ENCODE peak calls at places on chromosomes 13 and 19, in four cellular contexts. One of them, this sample, is unnamed.

GRCh38 chr13:113937497-113938140 is 36.3 kb downstream of the C13orf46 start:
- DNase-seq in WTC11: no peak
- DNase-seq in A549: no peak
- DNase-seq in K562: no peak
- DNase-seq in this sample: no peak

GRCh38 chr19:18344546-18344945 is 4.1 kb downstream of the PGPEP1 start:
- DNase-seq in WTC11: no peak
- DNase-seq in K562: no peak
- DNase-seq in A549: no peak
- DNase-seq in this sample: no peak

GRCh38 chr19:53537523-53538377 is at the start of gene ZNF331:
- DNase-seq in K562: no peak
- DNase-seq in A549: peak
- DNase-seq in WTC11: peak
- DNase-seq in this sample: peak

GRCh38 chr13:94480672-94481145 is 1.2 kb upstream of the DCT start:
- DNase-seq in K562: no peak
- DNase-seq in WTC11: no peak
- DNase-seq in A549: no peak
- DNase-seq in this sample: no peak

GRCh38 chr13:33450956-33451709 is 165.6 kb upstream of the STARD13 start:
- DNase-seq in K562: no peak
- DNase-seq in A549: no peak
- DNase-seq in WTC11: no peak
- DNase-seq in this sample: no peak

GRCh38 chr13:102147353-102147752 is 254.5 kb downstream of the FGF14 start:
- DNase-seq in WTC11: no peak
- DNase-seq in A549: no peak
- DNase-seq in K562: no peak
- DNase-seq in this sample: no peak

GRCh38 chr13:46963874-46964273 is 67.0 kb upstream of the HTR2A start:
- DNase-seq in A549: no peak
- DNase-seq in WTC11: no peak
- DNase-seq in K562: no peak
- DNase-seq in this sample: no peak

GRCh38 chr13:72504026-72504925 is 223.2 kb downstream of the MZT1 start:
- DNase-seq in WTC11: no peak
- DNase-seq in K562: no peak
- DNase-seq in A549: no peak
- DNase-seq in this sample: no peak

GRCh38 chr13:105220886-105221285 is 1314.6 kb downstream of the EFNB2 start:
- DNase-seq in K562: no peak
- DNase-seq in WTC11: no peak
- DNase-seq in A549: no peak
- DNase-seq in this sample: no peak

GRCh38 chr13:30151398-30151797 is 156.0 kb downstream of the KATNAL1 start:
- DNase-seq in K562: no peak
- DNase-seq in WTC11: no peak
- DNase-seq in A549: no peak
- DNase-seq in this sample: no peak

GRCh38 chr19:495440-496332 is 600 bp upstream of the MADCAM1 start:
- DNase-seq in WTC11: peak
- DNase-seq in K562: peak
- DNase-seq in A549: peak
- DNase-seq in this sample: no peak

GRCh38 chr13:24680258-24680920 is at the start of gene ATP12A:
- DNase-seq in K562: no peak
- DNase-seq in A549: no peak
- DNase-seq in WTC11: peak
- DNase-seq in this sample: no peak

GRCh38 chr19:8148410-8149231 is 771 bp downstream of the FBN3 start:
- DNase-seq in K562: peak
- DNase-seq in WTC11: peak
- DNase-seq in A549: no peak
- DNase-seq in this sample: no peak

GRCh38 chr13:109288151-109288709 is 498.2 kb downstream of the IRS2 start:
- DNase-seq in A549: no peak
- DNase-seq in WTC11: no peak
- DNase-seq in K562: no peak
- DNase-seq in this sample: no peak

GRCh38 chr19:45164577-45165335 is 4.0 kb upstream of the NKPD1 start:
- DNase-seq in K562: peak
- DNase-seq in WTC11: peak
- DNase-seq in A549: no peak
- DNase-seq in this sample: peak

GRCh38 chr13:29077051-29077813 is 257.1 kb downstream of the MTUS2 start:
- DNase-seq in A549: no peak
- DNase-seq in K562: no peak
- DNase-seq in WTC11: no peak
- DNase-seq in this sample: no peak

GRCh38 chr19:28727835-28728159 is 485.2 kb downstream of the UQCRFS1 start:
- DNase-seq in K562: no peak
- DNase-seq in WTC11: no peak
- DNase-seq in A549: no peak
- DNase-seq in this sample: no peak

GRCh38 chr19:28726533-28726932 is 486.4 kb downstream of the UQCRFS1 start:
- DNase-seq in K562: no peak
- DNase-seq in A549: no peak
- DNase-seq in WTC11: no peak
- DNase-seq in this sample: no peak

GRCh38 chr19:28727133-28727834 is 485.7 kb downstream of the UQCRFS1 start:
- DNase-seq in K562: peak
- DNase-seq in A549: no peak
- DNase-seq in WTC11: peak
- DNase-seq in this sample: no peak

GRCh38 chr19:28731577-28731976 is 481.4 kb downstream of the UQCRFS1 start:
- DNase-seq in K562: no peak
- DNase-seq in A549: no peak
- DNase-seq in WTC11: no peak
- DNase-seq in this sample: no peak

DNA sequence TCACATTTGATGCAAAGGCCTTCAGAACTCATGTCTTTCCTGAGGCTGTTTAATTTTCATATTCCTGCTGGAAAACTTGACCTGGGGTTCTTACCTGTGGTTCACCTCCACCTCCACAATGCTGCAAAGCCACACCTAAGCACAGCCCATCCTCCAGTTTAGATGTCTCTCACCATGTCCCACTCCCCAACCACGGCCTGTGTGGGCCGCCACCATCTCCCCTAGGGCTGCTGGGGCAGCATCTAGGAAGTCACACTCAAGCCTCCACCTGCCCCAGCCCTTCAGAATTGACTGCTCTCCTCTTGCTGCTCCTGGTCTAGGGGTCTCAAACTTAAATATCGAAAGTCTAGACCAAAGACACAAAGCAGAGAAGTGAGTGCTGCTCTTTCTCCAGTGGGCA is 481.8 kb downstream of the UQCRFS1 start:
- DNase-seq in K562: no peak
- DNase-seq in A549: no peak
- DNase-seq in WTC11: no peak
- DNase-seq in this sample: no peak
- TF ChIP-seq HMGXB4 in K562: no peak
- TF ChIP-seq HMGXB4 in A549: no peak
- TF ChIP-seq HMGXB4 in WTC11: no peak
- TF ChIP-seq HMGXB4 in this sample: no peak

GRCh38 chr13:44249439-44249838 is 124.2 kb upstream of the SERP2 start:
- DNase-seq in A549: no peak
- DNase-seq in K562: no peak
- DNase-seq in WTC11: no peak
- DNase-seq in this sample: no peak
- TF ChIP-seq HMGXB4 in A549: no peak
- TF ChIP-seq HMGXB4 in K562: no peak
- TF ChIP-seq HMGXB4 in WTC11: no peak
- TF ChIP-seq HMGXB4 in this sample: no peak

DNA sequence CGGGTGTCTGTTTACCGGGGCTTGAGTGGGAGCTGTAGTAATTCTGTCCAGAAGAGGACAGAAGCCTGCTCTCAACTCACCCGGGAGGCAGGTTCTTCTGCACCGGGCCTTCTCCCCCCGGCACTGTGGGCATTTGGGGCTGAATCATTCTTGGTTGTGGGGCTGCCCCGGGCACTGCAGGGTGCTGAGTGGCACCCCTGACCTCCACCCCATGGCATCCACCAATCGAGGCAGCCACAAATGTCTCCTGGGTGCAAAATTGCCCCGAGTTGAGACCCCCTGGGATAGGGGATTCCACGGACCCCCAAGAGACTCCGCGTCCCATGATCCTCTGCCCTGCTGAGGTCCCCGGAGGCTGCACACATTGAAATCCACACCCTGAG is 68.8 kb downstream of the GNG7 start:
- DNase-seq in K562: no peak
- DNase-seq in A549: no peak
- DNase-seq in WTC11: no peak
- DNase-seq in this sample: no peak
- TF ChIP-seq HMGXB4 in K562: no peak
- TF ChIP-seq HMGXB4 in A549: no peak
- TF ChIP-seq HMGXB4 in WTC11: no peak
- TF ChIP-seq HMGXB4 in this sample: no peak

GRCh38 chr19:31730270-31730669 is 381.0 kb upstream of the TSHZ3 start:
- DNase-seq in K562: no peak
- DNase-seq in A549: no peak
- DNase-seq in WTC11: no peak
- DNase-seq in this sample: no peak

GRCh38 chr19:31725051-31725450 is 375.8 kb upstream of the TSHZ3 start:
- DNase-seq in WTC11: no peak
- DNase-seq in K562: no peak
- DNase-seq in A549: no peak
- DNase-seq in this sample: no peak

DNA sequence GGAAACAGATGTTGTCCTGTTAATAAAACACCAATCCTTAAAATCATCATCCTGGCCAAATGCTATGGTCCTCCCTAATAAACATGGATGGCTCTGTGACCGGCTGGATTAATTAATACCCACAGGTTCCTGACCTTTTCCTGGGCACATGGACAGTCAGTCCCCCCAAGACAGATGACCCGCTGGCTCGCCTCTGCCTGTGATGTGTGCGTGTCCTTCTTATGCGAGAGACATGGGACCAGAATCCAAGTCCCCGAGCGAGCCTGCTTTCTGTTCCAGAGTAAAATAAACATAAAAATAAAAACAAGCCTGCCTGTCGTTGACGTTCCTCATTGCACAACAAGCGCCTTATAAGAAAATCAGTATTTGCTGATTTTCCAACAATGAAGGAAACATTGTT is 378.3 kb upstream of the TSHZ3 start:
- DNase-seq in WTC11: no peak
- DNase-seq in A549: no peak
- DNase-seq in K562: no peak
- DNase-seq in this sample: no peak
- TF ChIP-seq HMGXB4 in WTC11: no peak
- TF ChIP-seq HMGXB4 in A549: no peak
- TF ChIP-seq HMGXB4 in K562: no peak
- TF ChIP-seq HMGXB4 in this sample: no peak